ENCODE peak calls at places on chromosomes 4 and X, in ten cellular contexts. O is astrocyte; L is upper lobe of right lung; Z is activated CD4-positive, alpha-beta T cell treated with anti-CD3 and anti-CD28 coated beads, Interleukin-2, amount 50 U/mL, for 24 hours; S is C1 segment of cervical spinal cord; J is WERI-Rb-1; H is activated gamma-delta T cell treated with anti-CD3 and anti-CD28 coated beads, Interleukin-2, amount 50 U/mL, for 16 hours; N is HEK293T; G is stimulated activated CD8-positive, alpha-beta memory T cell treated with anti-CD3 and anti-CD28 coated beads, Interleukin-4, amount 100 ng/mL, for 1 hour; A is DMS53. V is an unnamed sample.

GRCh38 chr4:91330555-91331137 is 973.1 kb upstream of the GRID2 start:
- DNase-seq in S (no peak), Z (no peak), L (no peak), G (no peak), O (peak), J (no peak), H (no peak), N (no peak), A (no peak), V (no peak)

GRCh38 chr4:177118596-177118995 is 191.1 kb upstream of the NEIL3 start:
- DNase-seq in A (no peak), N (no peak), G (no peak), Z (no peak), L (no peak), S (no peak), H (no peak), O (peak), J (no peak), V (no peak)

GRCh38 chrX:136738049-136738729 is 42.5 kb downstream of the ARHGEF6 start:
- DNase-seq in J (no peak), Z (no peak), L (no peak), H (no peak), N (no peak), G (no peak), A (no peak), S (no peak), O (no peak), V (no peak)

GRCh38 chrX:101391831-101392230 is 1.0 kb downstream of the RPL36A start:
- DNase-seq in J (no peak), H (no peak), S (no peak), L (no peak), O (no peak), N (no peak), Z (no peak), A (no peak), G (no peak), V (no peak)

GRCh38 chr4:7041851-7042696 is 1.1 kb upstream of the TADA2B start:
- DNase-seq in N (peak), S (no peak), A (peak), J (peak), H (no peak), Z (no peak), G (no peak), L (peak), O (peak), V (peak)

GRCh38 chrX:110723844-110724243 is 71.8 kb downstream of the CHRDL1 start:
- DNase-seq in Z (no peak), A (no peak), N (no peak), O (no peak), S (no peak), G (no peak), J (no peak), H (no peak), L (no peak), V (no peak)

GRCh38 chr4:78409612-78410202 is 141.9 kb upstream of the ANXA3 start:
- DNase-seq in G (no peak), A (no peak), N (no peak), L (no peak), S (no peak), H (no peak), O (no peak), Z (no peak), J (no peak), V (no peak)

GRCh38 chr4:150337709-150338108 is 244.2 kb upstream of the MAB21L2 start:
- DNase-seq in J (no peak), Z (no peak), S (no peak), L (no peak), A (no peak), O (peak), N (no peak), G (no peak), H (no peak), V (no peak)

GRCh38 chrX:127578395-127578794 is 473.8 kb downstream of the ACTRT1 start:
- DNase-seq in G (no peak), S (no peak), L (no peak), A (peak), O (no peak), J (no peak), H (no peak), N (no peak), Z (no peak), V (no peak)

GRCh38 chrX:63664083-63664482 is 120.9 kb downstream of the ARHGEF9 start:
- DNase-seq in J (no peak), H (no peak), Z (no peak), N (no peak), A (no peak), S (no peak), L (no peak), O (no peak), G (no peak), V (no peak)

GRCh38 chrX:150478496-150479492 is 89.6 kb upstream of the MTM1 start:
- DNase-seq in A (no peak), G (no peak), L (no peak), J (no peak), Z (peak), N (no peak), O (no peak), H (no peak), S (no peak), V (no peak)

GRCh38 chr4:54897590-54897989 is 227.8 kb downstream of the KDR start:
- DNase-seq in G (no peak), H (no peak), A (no peak), S (no peak), J (no peak), Z (no peak), N (no peak), L (no peak), O (peak), V (no peak)

GRCh38 chrX:30141966-30142365 is 73.4 kb upstream of the MAGEB2 start:
- DNase-seq in H (no peak), A (peak), Z (no peak), J (peak), L (no peak), G (no peak), S (no peak), N (peak), O (peak), V (peak)

GRCh38 chr4:40550900-40551546 is 78.6 kb downstream of the RBM47 start:
- DNase-seq in S (no peak), G (no peak), Z (peak), O (peak), H (no peak), L (no peak), N (no peak), A (peak), J (peak), V (peak)

GRCh38 chr4:125390126-125390525 is 75.4 kb downstream of the FAT4 start:
- DNase-seq in S (no peak), L (no peak), G (no peak), H (no peak), O (peak), A (no peak), N (no peak), Z (no peak), J (no peak), V (peak)

GRCh38 chr4:173450281-173450680 is 51.4 kb upstream of the SCRG1 start:
- DNase-seq in L (no peak), N (no peak), Z (no peak), H (no peak), G (no peak), S (no peak), O (peak), A (no peak), J (no peak), V (no peak)

GRCh38 chr4:37487668-37488067 is 198.5 kb downstream of the RELL1 start:
- DNase-seq in G (no peak), N (no peak), L (no peak), H (no peak), A (no peak), J (no peak), S (no peak), O (no peak), Z (no peak), V (no peak)

GRCh38 chrX:112654871-112655270 is 24.9 kb downstream of the LHFPL1 start:
- DNase-seq in N (no peak), O (peak), J (no peak), Z (no peak), S (no peak), G (no peak), A (no peak), L (no peak), H (no peak), V (no peak)

GRCh38 chr4:83022724-83023427 is 12.1 kb upstream of the COPS4 start:
- DNase-seq in S (no peak), L (no peak), H (no peak), Z (no peak), G (no peak), J (no peak), O (peak), N (no peak), A (no peak), V (no peak)

GRCh38 chrX:19698125-19698524 is 182.8 kb upstream of the MAP3K15 start:
- DNase-seq in O (peak), S (no peak), L (no peak), J (no peak), H (no peak), Z (no peak), A (no peak), G (no peak), N (no peak), V (no peak)

GRCh38 chrX:72297953-72298730 is 7.6 kb downstream of the CITED1 start:
- DNase-seq in A (peak), Z (no peak), O (no peak), G (no peak), J (peak), H (no peak), S (no peak), N (peak), L (no peak), V (no peak)

GRCh38 chrX:10158279-10158939 is 1.6 kb downstream of the CLCN4 start:
- DNase-seq in N (no peak), Z (no peak), L (peak), S (peak), A (peak), G (no peak), O (no peak), J (peak), H (no peak), V (no peak)

GRCh38 chr4:97938141-97938540 is 205.1 kb downstream of the STPG2 start:
- DNase-seq in Z (no peak), L (no peak), A (no peak), H (no peak), G (no peak), O (no peak), S (no peak), N (no peak), J (peak), V (no peak)

GRCh38 chr4:109214622-109215350 is 87.7 kb downstream of the COL25A1 start:
- DNase-seq in A (peak), L (no peak), G (no peak), H (no peak), Z (no peak), O (peak), J (no peak), N (no peak), S (no peak), V (no peak)

V was measured in RWPE1.